ENCODE peak calls at places on chromosomes 4 and X, in four cellular contexts. Z, L, Q and A are unnamed samples.

GRCh38 chr4:20272411-20272872 is 20.7 kb downstream of the SLIT2 start:
- DNase-seq in L (no peak), Q (peak), Z (no peak), A (no peak)

GRCh38 chrX:102599084-102599949 is at the start of gene ARMCX5:
- DNase-seq in Q (peak), L (peak), Z (peak), A (peak)

GRCh38 chr4:122341906-122342305 is 36.9 kb upstream of the ADAD1 start:
- DNase-seq in L (no peak), Z (no peak), Q (peak), A (no peak)

GRCh38 chrX:103889216-103889615 is 57.2 kb upstream of the RAB9B start:
- DNase-seq in Q (no peak), Z (no peak), L (no peak), A (no peak)

GRCh38 chr4:180455226-180455625 is 1788.0 kb upstream of the TENM3 start:
- DNase-seq in L (no peak), Q (no peak), Z (no peak), A (no peak)

GRCh38 chr4:186341655-186342054 is 75.7 kb downstream of the F11 start:
- DNase-seq in L (no peak), Q (no peak), Z (no peak), A (no peak)

GRCh38 chr4:110270492-110271197 is 72.2 kb upstream of the ELOVL6 start:
- DNase-seq in L (no peak), Q (peak), Z (no peak), A (no peak)

GRCh38 chr4:2962099-2962455 is 1.1 kb downstream of the NOP14 start:
- DNase-seq in L (peak), Q (peak), Z (no peak), A (no peak)

GRCh38 chrX:65723706-65724105 is 56.3 kb downstream of the MSN start:
- DNase-seq in Q (peak), Z (no peak), L (no peak), A (no peak)

GRCh38 chrX:12480956-12481355 is 310.3 kb upstream of the PRPS2 start:
- DNase-seq in Z (no peak), Q (no peak), L (no peak), A (no peak)

GRCh38 chr4:124943938-124944337 is 231.4 kb upstream of the ANKRD50 start:
- DNase-seq in L (no peak), Q (no peak), Z (no peak), A (no peak)

GRCh38 chrX:132395645-132396044 is 93.2 kb downstream of the MBNL3 start:
- DNase-seq in L (no peak), Z (no peak), Q (no peak), A (no peak)

GRCh38 chrX:10189317-10190268 is 32.8 kb downstream of the CLCN4 start:
- DNase-seq in Q (peak), L (peak), Z (peak), A (peak)

GRCh38 chrX:153741446-153741845 is 16.8 kb downstream of the ABCD1 start:
- DNase-seq in L (no peak), Z (no peak), Q (no peak), A (no peak)

GRCh38 chr4:173488656-173489055 is 41.4 kb downstream of the HAND2 start:
- DNase-seq in L (no peak), Q (peak), Z (no peak), A (no peak)

GRCh38 chr4:19455196-19455595 is 796.5 kb upstream of the SLIT2 start:
- DNase-seq in Q (no peak), Z (no peak), L (no peak), A (no peak)

GRCh38 chr4:147481577-147482109 is 746 bp downstream of the EDNRA start:
- DNase-seq in Z (no peak), L (peak), Q (peak), A (peak)

GRCh38 chrX:39854772-39855747 is 242.7 kb downstream of the BCOR start:
- DNase-seq in Z (no peak), Q (no peak), L (no peak), A (no peak)

GRCh38 chr4:123741906-123742305 is 345.3 kb downstream of the SPRY1 start:
- DNase-seq in Z (no peak), Q (peak), L (no peak), A (no peak)

GRCh38 chr4:45033676-45034410 is 307.5 kb upstream of the GNPDA2 start:
- DNase-seq in Z (no peak), L (no peak), Q (no peak), A (peak)

GRCh38 chr4:94534401-94535312 is 82.9 kb downstream of the PDLIM5 start:
- DNase-seq in Z (no peak), L (no peak), Q (no peak), A (no peak)

GRCh38 chr4:155248002-155248896 is 39.8 kb downstream of the NPY2R start:
- DNase-seq in Z (no peak), L (peak), Q (no peak), A (no peak)

GRCh38 chr4:84319124-84319523 is 180.0 kb downstream of the NKX6-1 start:
- DNase-seq in L (no peak), Q (peak), Z (no peak), A (no peak)

GRCh38 chrX:103431316-103431715 is 55.0 kb downstream of the BEX3 start:
- DNase-seq in L (no peak), Q (peak), Z (no peak), A (no peak)

GRCh38 chrX:9141496-9141895 is 107.6 kb upstream of the FAM9B start:
- DNase-seq in Z (no peak), L (no peak), Q (no peak), A (no peak)